ENCODE peak calls at places on chromosomes 3 and 15, in five cellular contexts. One of them, this sample, is unnamed.

GRCh38 chr3:127480196-127480933 is 110.2 kb downstream of the TPRA1 start:
- DNase-seq in right lobe of liver: no peak
- DNase-seq in mucosa of descending colon: no peak
- DNase-seq in CD8-positive, alpha-beta T cell: no peak
- DNase-seq in gastrocnemius medialis: no peak
- DNase-seq in this sample: no peak

GRCh38 chr3:15887261-15887660 is 89.5 kb upstream of the ANKRD28 start:
- DNase-seq in right lobe of liver: no peak
- DNase-seq in mucosa of descending colon: no peak
- DNase-seq in CD8-positive, alpha-beta T cell: no peak
- DNase-seq in gastrocnemius medialis: no peak
- DNase-seq in this sample: no peak

GRCh38 chr3:67384790-67385397 is 269.5 kb downstream of the SUCLG2 start:
- DNase-seq in right lobe of liver: no peak
- DNase-seq in mucosa of descending colon: peak
- DNase-seq in CD8-positive, alpha-beta T cell: no peak
- DNase-seq in gastrocnemius medialis: no peak
- DNase-seq in this sample: no peak

GRCh38 chr3:27721717-27722564 is at the start of gene EOMES:
- DNase-seq in right lobe of liver: no peak
- DNase-seq in mucosa of descending colon: peak
- DNase-seq in CD8-positive, alpha-beta T cell: peak
- DNase-seq in gastrocnemius medialis: no peak
- DNase-seq in this sample: no peak

GRCh38 chr3:45907769-45908705 is 21.7 kb downstream of the CCR9 start:
- DNase-seq in right lobe of liver: no peak
- DNase-seq in mucosa of descending colon: no peak
- DNase-seq in CD8-positive, alpha-beta T cell: peak
- DNase-seq in gastrocnemius medialis: no peak
- DNase-seq in this sample: no peak

GRCh38 chr3:155390361-155390760 is 96.9 kb upstream of the STRIT1 start:
- DNase-seq in right lobe of liver: no peak
- DNase-seq in mucosa of descending colon: no peak
- DNase-seq in CD8-positive, alpha-beta T cell: no peak
- DNase-seq in gastrocnemius medialis: no peak
- DNase-seq in this sample: no peak

GRCh38 chr15:81888748-81889479 is 156.9 kb downstream of the MEX3B start:
- DNase-seq in right lobe of liver: no peak
- DNase-seq in mucosa of descending colon: no peak
- DNase-seq in CD8-positive, alpha-beta T cell: no peak
- DNase-seq in gastrocnemius medialis: no peak
- DNase-seq in this sample: no peak

GRCh38 chr3:38730281-38730680 is 80.8 kb upstream of the SCN5A start:
- DNase-seq in right lobe of liver: no peak
- DNase-seq in mucosa of descending colon: no peak
- DNase-seq in CD8-positive, alpha-beta T cell: no peak
- DNase-seq in gastrocnemius medialis: no peak
- DNase-seq in this sample: no peak

GRCh38 chr3:194572944-194573491 is 60.2 kb downstream of the TMEM44 start:
- DNase-seq in right lobe of liver: peak
- DNase-seq in mucosa of descending colon: no peak
- DNase-seq in CD8-positive, alpha-beta T cell: no peak
- DNase-seq in gastrocnemius medialis: no peak
- DNase-seq in this sample: no peak

GRCh38 chr3:25826510-25826909 is 36.6 kb downstream of the OXSM start:
- DNase-seq in right lobe of liver: no peak
- DNase-seq in mucosa of descending colon: no peak
- DNase-seq in CD8-positive, alpha-beta T cell: no peak
- DNase-seq in gastrocnemius medialis: no peak
- DNase-seq in this sample: no peak

GRCh38 chr15:80620931-80621330 is 74.2 kb upstream of the ABHD17C start:
- DNase-seq in right lobe of liver: no peak
- DNase-seq in mucosa of descending colon: no peak
- DNase-seq in CD8-positive, alpha-beta T cell: no peak
- DNase-seq in gastrocnemius medialis: no peak
- DNase-seq in this sample: no peak

GRCh38 chr3:12796171-12797123 is at the start of gene CAND2:
- DNase-seq in right lobe of liver: no peak
- DNase-seq in mucosa of descending colon: peak
- DNase-seq in CD8-positive, alpha-beta T cell: peak
- DNase-seq in gastrocnemius medialis: peak
- DNase-seq in this sample: peak

GRCh38 chr3:154973851-154974250 is 106.3 kb upstream of the MME start:
- DNase-seq in right lobe of liver: no peak
- DNase-seq in mucosa of descending colon: no peak
- DNase-seq in CD8-positive, alpha-beta T cell: no peak
- DNase-seq in gastrocnemius medialis: no peak
- DNase-seq in this sample: no peak

GRCh38 chr3:10213156-10213792 is 35.0 kb upstream of the TATDN2 start:
- DNase-seq in right lobe of liver: no peak
- DNase-seq in mucosa of descending colon: no peak
- DNase-seq in CD8-positive, alpha-beta T cell: no peak
- DNase-seq in gastrocnemius medialis: no peak
- DNase-seq in this sample: no peak

GRCh38 chr3:183242431-183242830 is 10.6 kb upstream of the B3GNT5 start:
- DNase-seq in right lobe of liver: no peak
- DNase-seq in mucosa of descending colon: no peak
- DNase-seq in CD8-positive, alpha-beta T cell: no peak
- DNase-seq in gastrocnemius medialis: no peak
- DNase-seq in this sample: no peak

GRCh38 chr3:161275919-161276318 is 54.8 kb downstream of the NMD3 start:
- DNase-seq in right lobe of liver: no peak
- DNase-seq in mucosa of descending colon: peak
- DNase-seq in CD8-positive, alpha-beta T cell: no peak
- DNase-seq in gastrocnemius medialis: no peak
- DNase-seq in this sample: no peak

GRCh38 chr3:59268170-59268569 is 218.3 kb upstream of the CFAP20DC start:
- DNase-seq in right lobe of liver: no peak
- DNase-seq in mucosa of descending colon: no peak
- DNase-seq in CD8-positive, alpha-beta T cell: no peak
- DNase-seq in gastrocnemius medialis: no peak
- DNase-seq in this sample: no peak

GRCh38 chr15:79032656-79033055 is 57.9 kb downstream of the RASGRF1 start:
- DNase-seq in right lobe of liver: no peak
- DNase-seq in mucosa of descending colon: no peak
- DNase-seq in CD8-positive, alpha-beta T cell: no peak
- DNase-seq in gastrocnemius medialis: peak
- DNase-seq in this sample: no peak

GRCh38 chr3:193974147-193974546 is 161.8 kb upstream of the HES1 start:
- DNase-seq in right lobe of liver: no peak
- DNase-seq in mucosa of descending colon: no peak
- DNase-seq in CD8-positive, alpha-beta T cell: no peak
- DNase-seq in gastrocnemius medialis: no peak
- DNase-seq in this sample: no peak

GRCh38 chr3:190911382-190911781 is 48.9 kb upstream of the GMNC start:
- DNase-seq in right lobe of liver: no peak
- DNase-seq in mucosa of descending colon: no peak
- DNase-seq in CD8-positive, alpha-beta T cell: no peak
- DNase-seq in gastrocnemius medialis: no peak
- DNase-seq in this sample: no peak

GRCh38 chr3:114420072-114420471 is 126.2 kb downstream of the TIGIT start:
- DNase-seq in right lobe of liver: no peak
- DNase-seq in mucosa of descending colon: no peak
- DNase-seq in CD8-positive, alpha-beta T cell: no peak
- DNase-seq in gastrocnemius medialis: no peak
- DNase-seq in this sample: no peak

GRCh38 chr3:149414557-149415231 is 37.2 kb upstream of the TM4SF1 start:
- DNase-seq in right lobe of liver: no peak
- DNase-seq in mucosa of descending colon: no peak
- DNase-seq in CD8-positive, alpha-beta T cell: no peak
- DNase-seq in gastrocnemius medialis: no peak
- DNase-seq in this sample: no peak

GRCh38 chr15:49467782-49468181 is 44.7 kb downstream of the FGF7 start:
- DNase-seq in right lobe of liver: no peak
- DNase-seq in mucosa of descending colon: no peak
- DNase-seq in CD8-positive, alpha-beta T cell: no peak
- DNase-seq in gastrocnemius medialis: no peak
- DNase-seq in this sample: no peak

GRCh38 chr3:98657429-98657828 is 64.0 kb upstream of the CPOX start:
- DNase-seq in right lobe of liver: peak
- DNase-seq in mucosa of descending colon: peak
- DNase-seq in CD8-positive, alpha-beta T cell: peak
- DNase-seq in gastrocnemius medialis: no peak
- DNase-seq in this sample: no peak

GRCh38 chr3:11185564-11186317 is 31.4 kb downstream of the HRH1 start:
- DNase-seq in right lobe of liver: peak
- DNase-seq in mucosa of descending colon: peak
- DNase-seq in CD8-positive, alpha-beta T cell: no peak
- DNase-seq in gastrocnemius medialis: peak
- DNase-seq in this sample: peak

GRCh38 chr3:180496995-180497394 is 105.0 kb upstream of the TTC14 start:
- DNase-seq in right lobe of liver: no peak
- DNase-seq in mucosa of descending colon: no peak
- DNase-seq in CD8-positive, alpha-beta T cell: no peak
- DNase-seq in gastrocnemius medialis: no peak
- DNase-seq in this sample: no peak

GRCh38 chr3:137259709-137260108 is 301.9 kb downstream of the IL20RB start:
- DNase-seq in right lobe of liver: no peak
- DNase-seq in mucosa of descending colon: no peak
- DNase-seq in CD8-positive, alpha-beta T cell: no peak
- DNase-seq in gastrocnemius medialis: no peak
- DNase-seq in this sample: no peak

GRCh38 chr3:30660128-30660525 is 53.7 kb downstream of the TGFBR2 start:
- DNase-seq in right lobe of liver: no peak
- DNase-seq in mucosa of descending colon: no peak
- DNase-seq in CD8-positive, alpha-beta T cell: no peak
- DNase-seq in gastrocnemius medialis: no peak
- DNase-seq in this sample: no peak

GRCh38 chr3:30658328-30659052 is 52.1 kb downstream of the TGFBR2 start:
- DNase-seq in right lobe of liver: no peak
- DNase-seq in mucosa of descending colon: no peak
- DNase-seq in CD8-positive, alpha-beta T cell: peak
- DNase-seq in gastrocnemius medialis: no peak
- DNase-seq in this sample: no peak

GRCh38 chr3:30656624-30657141 is 50.3 kb downstream of the TGFBR2 start:
- DNase-seq in right lobe of liver: no peak
- DNase-seq in mucosa of descending colon: no peak
- DNase-seq in CD8-positive, alpha-beta T cell: no peak
- DNase-seq in gastrocnemius medialis: no peak
- DNase-seq in this sample: no peak

GRCh38 chr3:30659270-30660127 is 53.1 kb downstream of the TGFBR2 start:
- DNase-seq in right lobe of liver: no peak
- DNase-seq in mucosa of descending colon: no peak
- DNase-seq in CD8-positive, alpha-beta T cell: no peak
- DNase-seq in gastrocnemius medialis: peak
- DNase-seq in this sample: no peak

GRCh38 chr3:30657914-30658313 is 51.5 kb downstream of the TGFBR2 start:
- DNase-seq in right lobe of liver: no peak
- DNase-seq in mucosa of descending colon: no peak
- DNase-seq in CD8-positive, alpha-beta T cell: peak
- DNase-seq in gastrocnemius medialis: no peak
- DNase-seq in this sample: no peak
- H3K4me3 ChIP-seq in right lobe of liver: no peak
- H3K4me3 ChIP-seq in mucosa of descending colon: no peak
- H3K4me3 ChIP-seq in CD8-positive, alpha-beta T cell: no peak
- H3K4me3 ChIP-seq in gastrocnemius medialis: no peak
- H3K4me3 ChIP-seq in this sample: peak

GRCh38 chr3:121970047-121970446 is 52.0 kb downstream of the ILDR1 start:
- DNase-seq in right lobe of liver: no peak
- DNase-seq in mucosa of descending colon: no peak
- DNase-seq in CD8-positive, alpha-beta T cell: no peak
- DNase-seq in gastrocnemius medialis: no peak
- DNase-seq in this sample: no peak
- H3K4me3 ChIP-seq in right lobe of liver: no peak
- H3K4me3 ChIP-seq in mucosa of descending colon: no peak
- H3K4me3 ChIP-seq in CD8-positive, alpha-beta T cell: no peak
- H3K4me3 ChIP-seq in gastrocnemius medialis: no peak
- H3K4me3 ChIP-seq in this sample: no peak

GRCh38 chr15:51889486-51889885 is 60.0 kb downstream of the TMOD3 start:
- DNase-seq in right lobe of liver: no peak
- DNase-seq in mucosa of descending colon: no peak
- DNase-seq in CD8-positive, alpha-beta T cell: no peak
- DNase-seq in gastrocnemius medialis: no peak
- DNase-seq in this sample: no peak

GRCh38 chr15:51884041-51884440 is 54.6 kb downstream of the TMOD3 start:
- DNase-seq in right lobe of liver: no peak
- DNase-seq in mucosa of descending colon: no peak
- DNase-seq in CD8-positive, alpha-beta T cell: no peak
- DNase-seq in gastrocnemius medialis: no peak
- DNase-seq in this sample: no peak

GRCh38 chr15:51888593-51889195 is 59.2 kb downstream of the TMOD3 start:
- DNase-seq in right lobe of liver: no peak
- DNase-seq in mucosa of descending colon: no peak
- DNase-seq in CD8-positive, alpha-beta T cell: no peak
- DNase-seq in gastrocnemius medialis: no peak
- DNase-seq in this sample: no peak

GRCh38 chr15:51884517-51885236 is 55.2 kb downstream of the TMOD3 start:
- DNase-seq in right lobe of liver: no peak
- DNase-seq in mucosa of descending colon: no peak
- DNase-seq in CD8-positive, alpha-beta T cell: no peak
- DNase-seq in gastrocnemius medialis: no peak
- DNase-seq in this sample: no peak

DNA sequence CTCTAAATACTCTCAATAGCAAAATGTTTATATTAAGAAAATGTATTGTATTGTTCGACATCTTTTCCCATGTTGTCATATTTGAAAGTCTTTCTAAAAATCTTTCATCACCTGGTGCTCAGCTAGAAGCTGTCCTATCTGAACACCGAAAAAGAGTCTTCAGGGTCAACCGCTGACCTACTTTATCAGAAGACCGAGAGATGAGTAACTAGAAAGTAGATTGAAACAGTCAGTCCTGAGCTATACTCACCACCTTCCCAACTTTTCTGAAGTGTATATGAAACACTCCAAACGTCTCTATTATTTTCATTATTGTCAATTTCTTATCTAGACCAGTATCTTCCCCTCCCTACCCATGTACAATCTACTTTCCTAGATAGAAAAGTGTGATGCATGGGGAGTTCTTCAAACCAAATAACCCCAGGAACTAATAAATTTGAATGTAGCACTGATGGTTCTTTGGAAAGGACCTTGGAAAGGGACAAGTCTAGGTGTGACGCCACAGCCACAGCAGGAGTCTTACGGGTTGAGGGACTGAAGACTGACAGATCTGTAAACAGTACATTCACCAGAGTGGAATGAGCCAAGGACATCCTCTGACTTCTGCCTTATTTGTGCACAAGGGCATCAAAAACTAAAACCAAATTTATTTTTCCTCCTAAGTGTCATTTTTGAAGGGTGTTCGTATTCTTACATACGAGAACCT is 58.6 kb downstream of the TMOD3 start:
- DNase-seq in right lobe of liver: no peak
- DNase-seq in mucosa of descending colon: no peak
- DNase-seq in CD8-positive, alpha-beta T cell: no peak
- DNase-seq in gastrocnemius medialis: no peak
- DNase-seq in this sample: no peak
- H3K4me3 ChIP-seq in right lobe of liver: no peak
- H3K4me3 ChIP-seq in mucosa of descending colon: no peak
- H3K4me3 ChIP-seq in CD8-positive, alpha-beta T cell: no peak
- H3K4me3 ChIP-seq in gastrocnemius medialis: no peak
- H3K4me3 ChIP-seq in this sample: no peak

GRCh38 chr3:39911465-39912309 is 102.3 kb downstream of the MYRIP start:
- DNase-seq in right lobe of liver: no peak
- DNase-seq in mucosa of descending colon: peak
- DNase-seq in CD8-positive, alpha-beta T cell: no peak
- DNase-seq in gastrocnemius medialis: no peak
- DNase-seq in this sample: no peak
- H3K4me3 ChIP-seq in right lobe of liver: no peak
- H3K4me3 ChIP-seq in mucosa of descending colon: no peak
- H3K4me3 ChIP-seq in CD8-positive, alpha-beta T cell: no peak
- H3K4me3 ChIP-seq in gastrocnemius medialis: no peak
- H3K4me3 ChIP-seq in this sample: no peak

GRCh38 chr15:75650908-75651809 is 3.4 kb downstream of the SNX33 start:
- DNase-seq in right lobe of liver: peak
- DNase-seq in mucosa of descending colon: peak
- DNase-seq in CD8-positive, alpha-beta T cell: no peak
- DNase-seq in gastrocnemius medialis: no peak
- DNase-seq in this sample: no peak
- H3K4me3 ChIP-seq in right lobe of liver: peak
- H3K4me3 ChIP-seq in mucosa of descending colon: no peak
- H3K4me3 ChIP-seq in CD8-positive, alpha-beta T cell: no peak
- H3K4me3 ChIP-seq in gastrocnemius medialis: peak
- H3K4me3 ChIP-seq in this sample: peak

This sample was measured in thoracic aorta.